ENCODE peak calls at places on chromosome 13, in four cellular contexts. One of them, this sample, is unnamed.

GRCh38 chr13:44904982-44905381 is 84.3 kb downstream of the NUFIP1 start:
- DNase-seq in cardiac muscle cell: peak; percentile 97
- DNase-seq in IMR-90: peak; percentile 97
- DNase-seq in Calu3: no peak
- DNase-seq in this sample: no peak

GRCh38 chr13:44237276-44237767 is 136.3 kb upstream of the SERP2 start:
- DNase-seq in IMR-90: peak; percentile 98
- DNase-seq in cardiac muscle cell: peak; percentile 94
- DNase-seq in Calu3: no peak
- DNase-seq in this sample: no peak

GRCh38 chr13:31742102-31742695 is 2.9 kb downstream of the RXFP2 start:
- DNase-seq in IMR-90: peak; percentile 69
- DNase-seq in cardiac muscle cell: peak; percentile 85
- DNase-seq in Calu3: peak; percentile 64
- DNase-seq in this sample: peak; percentile 70

GRCh38 chr13:109182777-109183465 is 553.5 kb downstream of the MYO16 start:
- DNase-seq in cardiac muscle cell: no peak
- DNase-seq in IMR-90: peak; percentile 22
- DNase-seq in Calu3: no peak
- DNase-seq in this sample: no peak

GRCh38 chr13:93328943-93329342 is 102.3 kb downstream of the GPC6 start:
- DNase-seq in Calu3: no peak
- DNase-seq in cardiac muscle cell: no peak
- DNase-seq in IMR-90: peak; percentile 16
- DNase-seq in this sample: no peak

GRCh38 chr13:65595881-65596280 is 1634.3 kb downstream of the PCDH9 start:
- DNase-seq in IMR-90: peak; percentile 55
- DNase-seq in Calu3: no peak
- DNase-seq in cardiac muscle cell: peak; percentile 60
- DNase-seq in this sample: no peak

GRCh38 chr13:21670006-21670882 is 629 bp upstream of the FGF9 start:
- DNase-seq in cardiac muscle cell: peak; percentile 46
- DNase-seq in Calu3: peak; percentile 52
- DNase-seq in IMR-90: peak; percentile 48
- DNase-seq in this sample: peak; percentile 74

GRCh38 chr13:99294198-99294597 is 13.0 kb downstream of the GPR183 start:
- DNase-seq in Calu3: no peak
- DNase-seq in cardiac muscle cell: no peak
- DNase-seq in IMR-90: no peak
- DNase-seq in this sample: no peak

This sample was measured in erythroblast.